ENCODE peak calls at places on chromosomes 3 and 15, in ten cellular contexts. Q is CD8-positive, alpha-beta T cell; X is OCI-LY7; D is left ventricle myocardium inferior; W is HepG2; C is CD4-positive, CD25-positive, alpha-beta regulatory T cell; K is AG04450; H is fibroblast of lung; E is body of pancreas; P is aorta. R is an unnamed sample.

GRCh38 chr15:68491415-68492106 is 59.6 kb upstream of the ITGA11 start:
- DNase-seq in W (no peak), P (no peak), X (no peak), H (no peak), C (no peak), E (no peak), D (no peak), Q (no peak), K (no peak), R (no peak)

GRCh38 chr3:152100491-152101086 is 168.1 kb upstream of the MBNL1 start:
- DNase-seq in K (no peak), Q (peak), E (no peak), W (no peak), H (no peak), P (no peak), C (peak), X (no peak), D (no peak), R (no peak)

GRCh38 chr15:39404767-39405173 is 176.1 kb upstream of the THBS1 start:
- DNase-seq in Q (no peak), D (no peak), H (peak), X (no peak), E (no peak), C (no peak), K (peak), P (no peak), W (no peak), R (no peak)

GRCh38 chr3:188294823-188295487 is 141.0 kb downstream of the LPP start:
- DNase-seq in C (no peak), W (peak), P (no peak), H (peak), X (no peak), E (peak), Q (no peak), D (no peak), K (peak), R (no peak)

GRCh38 chr15:99692825-99693224 is 40.4 kb downstream of the LYSMD4 start:
- DNase-seq in K (no peak), C (no peak), D (no peak), Q (no peak), P (no peak), X (no peak), E (no peak), H (no peak), W (no peak), R (no peak)

GRCh38 chr3:35707904-35708303 is 68.6 kb downstream of the ARPP21 start:
- DNase-seq in H (no peak), D (no peak), Q (no peak), C (no peak), E (no peak), K (no peak), W (no peak), P (no peak), X (no peak), R (no peak)

GRCh38 chr3:71247221-71247947 is 336.1 kb downstream of the FOXP1 start:
- DNase-seq in E (peak), C (peak), D (peak), P (no peak), X (peak), W (peak), K (no peak), H (peak), Q (no peak), R (no peak)

GRCh38 chr15:63236272-63236671 is 41.1 kb upstream of the APH1B start:
- DNase-seq in K (peak), D (no peak), P (no peak), X (no peak), W (no peak), H (peak), E (no peak), Q (no peak), C (no peak), R (no peak)

GRCh38 chr15:37078566-37078965 is 21.8 kb downstream of the MEIS2 start:
- DNase-seq in X (no peak), H (no peak), Q (no peak), D (no peak), P (no peak), W (no peak), C (no peak), E (no peak), K (no peak), R (no peak)

GRCh38 chr15:60799885-60800728 is 321.2 kb upstream of the ICE2 start:
- DNase-seq in E (no peak), D (no peak), P (no peak), C (peak), X (no peak), K (no peak), Q (no peak), H (peak), W (no peak), R (no peak)

GRCh38 chr3:72748659-72749058 is 99.6 kb downstream of the SHQ1 start:
- DNase-seq in H (no peak), Q (no peak), C (no peak), P (no peak), D (no peak), X (no peak), E (no peak), W (no peak), K (no peak), R (no peak)

GRCh38 chr3:43009547-43009946 is 30.4 kb downstream of the GASK1A start:
- DNase-seq in P (no peak), C (no peak), Q (no peak), W (no peak), H (no peak), E (no peak), D (no peak), K (no peak), X (no peak), R (no peak)

GRCh38 chr15:45842151-45842550 is 207.3 kb downstream of the SQOR start:
- DNase-seq in Q (no peak), E (peak), K (no peak), X (no peak), D (no peak), C (no peak), W (peak), P (no peak), H (no peak), R (no peak)

GRCh38 chr3:51691949-51692348 is 14.9 kb upstream of the GRM2 start:
- DNase-seq in Q (no peak), C (no peak), W (no peak), X (no peak), K (no peak), P (no peak), D (no peak), H (no peak), E (no peak), R (no peak)

GRCh38 chr3:116579843-116580242 is 129.7 kb upstream of the TUSC7 start:
- DNase-seq in W (peak), P (no peak), C (no peak), H (peak), Q (no peak), K (no peak), D (no peak), X (no peak), E (no peak), R (no peak)

GRCh38 chr3:177977381-177978158 is 558.7 kb upstream of the KCNMB2 start:
- DNase-seq in D (no peak), W (no peak), E (no peak), Q (no peak), X (no peak), H (peak), C (no peak), K (peak), P (no peak), R (no peak)

GRCh38 chr15:91151781-91152563 is 51.9 kb downstream of the SV2B start:
- DNase-seq in W (no peak), C (no peak), P (no peak), Q (no peak), X (no peak), H (no peak), E (peak), D (no peak), K (no peak), R (no peak)

DNA sequence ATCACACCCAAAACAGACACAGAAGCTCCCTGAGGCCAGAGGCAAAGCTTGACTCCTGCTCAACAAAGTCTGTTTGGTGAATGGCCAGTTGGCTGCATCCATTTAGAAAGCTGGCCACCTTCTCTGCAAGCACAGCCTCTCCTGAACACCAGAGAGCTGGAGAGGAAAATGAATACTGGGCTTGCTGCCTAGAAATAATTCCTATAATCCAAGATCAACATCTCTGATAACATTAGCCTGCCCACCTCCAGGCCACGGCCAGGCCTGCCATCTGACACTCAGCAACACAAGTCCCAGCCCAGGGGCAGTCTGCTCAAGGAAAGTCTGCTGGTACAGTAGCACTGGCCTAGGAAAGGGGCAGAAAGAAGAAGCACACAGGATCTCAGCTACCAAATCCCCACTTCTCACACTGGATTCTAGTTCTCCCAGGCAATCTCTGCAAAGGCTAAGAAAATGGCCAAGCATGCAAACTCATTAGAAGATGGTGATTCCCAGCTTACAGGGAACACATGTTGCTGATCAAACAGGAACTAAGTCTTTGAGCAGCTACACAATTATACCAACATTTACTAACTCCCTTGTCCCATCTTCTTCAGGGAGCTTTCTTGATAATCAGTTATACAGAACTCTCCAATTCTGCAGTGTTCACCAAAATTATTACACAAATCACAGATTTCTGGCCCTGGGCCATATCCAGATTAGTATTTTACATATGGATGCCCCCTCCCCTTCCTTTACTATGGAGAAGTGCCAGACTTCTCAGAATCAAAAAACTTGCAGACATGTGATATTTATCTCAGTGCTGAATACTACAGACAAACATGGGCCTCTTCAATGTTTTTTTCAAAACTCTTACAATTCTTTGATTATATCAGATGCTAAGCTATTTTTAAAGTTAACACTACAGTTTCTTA is 9.9 kb downstream of the TBC1D2B start:
- DNase-seq in E (no peak), C (peak), P (no peak), X (no peak), K (no peak), W (no peak), Q (no peak), H (no peak), D (no peak), R (no peak)
- H3K27ac ChIP-seq in E (peak), C (peak), P (peak), X (peak), K (peak), W (no peak), Q (peak), H (peak), D (peak), R (peak)

GRCh38 chr3:112018712-112019111 is 15.8 kb upstream of the TMPRSS7 start:
- DNase-seq in W (no peak), P (no peak), H (peak), Q (no peak), E (no peak), D (no peak), C (no peak), X (no peak), K (no peak), R (no peak)

GRCh38 chr3:112017081-112017480 is 17.5 kb upstream of the TMPRSS7 start:
- DNase-seq in P (no peak), Q (no peak), K (no peak), E (no peak), C (no peak), W (no peak), D (no peak), X (no peak), H (no peak), R (no peak)

GRCh38 chr3:112020653-112021052 is 13.9 kb upstream of the TMPRSS7 start:
- DNase-seq in E (no peak), H (no peak), D (no peak), W (no peak), K (no peak), Q (no peak), C (no peak), X (no peak), P (no peak), R (no peak)
- H3K27ac ChIP-seq in E (no peak), H (no peak), D (no peak), W (no peak), K (no peak), Q (no peak), C (no peak), X (no peak), P (no peak), R (no peak)

GRCh38 chr3:157166559-157166958 is 6.6 kb upstream of the CCNL1 start:
- DNase-seq in D (no peak), C (no peak), E (no peak), K (no peak), H (no peak), W (no peak), P (no peak), X (no peak), Q (no peak), R (no peak)
- H3K27ac ChIP-seq in D (no peak), C (no peak), E (peak), K (no peak), H (no peak), W (no peak), P (no peak), X (no peak), Q (no peak), R (no peak)

GRCh38 chr3:156691920-156692319 is 17.5 kb downstream of the TIPARP start:
- DNase-seq in E (no peak), Q (no peak), P (no peak), K (peak), X (no peak), D (no peak), W (no peak), H (peak), C (no peak), R (no peak)
- H3K27ac ChIP-seq in E (no peak), Q (no peak), P (no peak), K (no peak), X (no peak), D (peak), W (no peak), H (peak), C (no peak), R (no peak)

GRCh38 chr3:172102883-172103310 is 63.5 kb downstream of the FNDC3B start:
- DNase-seq in P (no peak), C (no peak), X (no peak), K (no peak), E (no peak), Q (no peak), D (no peak), W (peak), H (no peak), R (no peak)
- H3K27ac ChIP-seq in P (no peak), C (peak), X (peak), K (no peak), E (peak), Q (no peak), D (no peak), W (peak), H (no peak), R (peak)

DNA sequence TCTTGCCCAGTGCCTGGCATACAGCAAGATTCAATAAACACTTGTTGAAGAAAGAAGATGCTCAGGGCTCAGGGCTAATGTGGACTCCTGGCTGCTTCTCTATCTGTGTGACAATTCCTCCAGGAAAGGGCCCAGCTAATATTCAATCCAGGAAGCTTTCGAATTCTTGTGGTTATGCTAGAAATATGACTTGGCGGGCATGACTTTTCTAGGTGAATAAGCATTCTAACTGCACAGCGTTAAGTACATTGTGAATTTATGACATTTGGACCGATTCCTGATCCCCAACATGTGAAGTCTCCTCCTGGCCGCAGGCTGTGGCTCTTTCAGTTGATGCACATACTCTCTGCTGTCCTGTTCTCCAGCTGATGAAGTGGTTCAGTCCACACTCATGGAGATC is 117.0 kb downstream of the IMPG2 start:
- DNase-seq in K (no peak), H (no peak), W (no peak), P (no peak), C (no peak), D (no peak), Q (no peak), E (no peak), X (no peak), R (no peak)
- H3K27ac ChIP-seq in K (no peak), H (no peak), W (no peak), P (no peak), C (no peak), D (no peak), Q (no peak), E (no peak), X (no peak), R (no peak)

GRCh38 chr15:74610302-74610951 is 5.2 kb upstream of the CLK3 start:
- DNase-seq in X (no peak), C (no peak), P (no peak), Q (no peak), D (peak), W (no peak), H (peak), K (no peak), E (peak), R (no peak)

GRCh38 chr15:74608776-74609175 is 6.9 kb upstream of the CLK3 start:
- DNase-seq in E (no peak), P (no peak), Q (no peak), K (no peak), W (no peak), H (no peak), X (no peak), C (no peak), D (no peak), R (no peak)

GRCh38 chr15:74611341-74611740 is 4.3 kb upstream of the CLK3 start:
- DNase-seq in P (no peak), E (no peak), D (no peak), W (no peak), Q (no peak), K (no peak), X (no peak), H (no peak), C (no peak), R (no peak)

GRCh38 chr15:74612677-74613076 is 3.0 kb upstream of the CLK3 start:
- DNase-seq in W (no peak), X (no peak), D (no peak), H (no peak), E (no peak), K (no peak), Q (no peak), C (no peak), P (no peak), R (no peak)

GRCh38 chr15:74609938-74610301 is 5.7 kb upstream of the CLK3 start:
- DNase-seq in E (no peak), C (no peak), P (no peak), K (no peak), X (no peak), W (no peak), Q (no peak), H (no peak), D (no peak), R (no peak)
- H3K27ac ChIP-seq in E (no peak), C (no peak), P (no peak), K (no peak), X (no peak), W (no peak), Q (no peak), H (no peak), D (peak), R (no peak)